ENCODE peak calls at places on chromosomes 2 and 18, in five cellular contexts. O is SHP77, E is astrocyte of the spinal cord, Q is Ammon's horn, S is coronary artery. M is an unnamed sample.

GRCh38 chr18:616380-616995 is 19.7 kb downstream of the CLUL1 start:
- DNase-seq in O (no peak), S (no peak), Q (peak; percentile 67), E (peak; percentile 56), M (peak; percentile 21)

GRCh38 chr2:73258913-73259215 is 24.8 kb downstream of the CCT7 start:
- DNase-seq in S (no peak), Q (no peak), E (no peak), O (no peak), M (no peak)

GRCh38 chr18:48576454-48576766 is 37.6 kb downstream of the CTIF start:
- DNase-seq in E (no peak), Q (no peak), S (no peak), O (no peak), M (no peak)

GRCh38 chr2:75602724-75603342 is 42.1 kb upstream of the EVA1A start:
- DNase-seq in Q (no peak), S (no peak), O (no peak), E (peak; percentile 83), M (no peak)

GRCh38 chr2:100799701-100800100 is 20.2 kb upstream of the NPAS2 start:
- DNase-seq in O (no peak), S (no peak), Q (no peak), E (no peak), M (no peak)

GRCh38 chr2:66872056-66872821 is 437.3 kb downstream of the MEIS1 start:
- DNase-seq in E (peak; percentile 53), Q (no peak), O (no peak), S (no peak), M (peak; percentile 24)

GRCh38 chr18:68244786-68245185 is 470.1 kb downstream of the TMX3 start:
- DNase-seq in O (no peak), S (no peak), Q (no peak), E (peak; percentile 29), M (no peak)

GRCh38 chr18:40760251-40760650 is 1194.8 kb upstream of the PIK3C3 start:
- DNase-seq in S (no peak), Q (no peak), O (no peak), E (no peak), M (no peak)

GRCh38 chr18:53025247-53025646 is 685.2 kb downstream of the DCC start:
- DNase-seq in Q (no peak), E (no peak), S (no peak), O (peak; percentile 35), M (no peak)

GRCh38 chr2:215680605-215681598 is 245.0 kb upstream of the FN1 start:
- DNase-seq in O (no peak), E (peak; percentile 96), S (no peak), Q (peak; percentile 7), M (peak; percentile 73)

GRCh38 chr18:30582078-30582477 is 460.5 kb downstream of the DSC3 start:
- DNase-seq in S (no peak), E (no peak), Q (no peak), O (no peak), M (no peak)

GRCh38 chr2:9333591-9334171 is 89.6 kb downstream of the ITGB1BP1 start:
- DNase-seq in Q (peak; percentile 81), S (no peak), E (peak; percentile 89), O (peak; percentile 84), M (peak; percentile 74)

GRCh38 chr2:132977812-132978529 is 308.0 kb upstream of the LYPD1 start:
- DNase-seq in O (no peak), Q (peak; percentile 20), E (peak; percentile 55), S (no peak), M (no peak)

GRCh38 chr18:54765636-54766035 is 62.6 kb upstream of the RAB27B start:
- DNase-seq in E (no peak), O (no peak), Q (no peak), S (no peak), M (no peak)

GRCh38 chr2:80407377-80407776 is 102.8 kb upstream of the LRRTM1 start:
- DNase-seq in S (no peak), Q (no peak), O (no peak), E (no peak), M (no peak)

M was measured in Calu3.